ENCODE peak calls at places on chromosomes 6 and 20, in five cellular contexts. G is tibial artery, Z is lower lobe of right lung, V is body of pancreas, W is Peyer's patch. D is an unnamed sample. For H3K4me1, the result is how much of the 10 kb centered on the place peaks cover.

GRCh38 chr6:123203928-123204327 is 207.9 kb downstream of the CLVS2 start:
- DNase-seq in G (no peak), Z (no peak), V (no peak), W (no peak), D (no peak)

GRCh38 chr6:165231581-165232276 is 77.7 kb downstream of the C6orf118 start:
- DNase-seq in G (no peak), Z (no peak), V (no peak), W (no peak), D (no peak)

GRCh38 chr6:124792386-124792785 is 169.9 kb upstream of the RNF217 start:
- DNase-seq in G (no peak), Z (no peak), V (no peak), W (no peak), D (no peak)

GRCh38 chr6:139166956-139167313 is 32.1 kb downstream of the HECA start:
- DNase-seq in G (no peak), Z (no peak), V (no peak), W (no peak), D (no peak)

GRCh38 chr20:40632346-40632976 is 56.6 kb downstream of the MAFB start:
- DNase-seq in G (no peak), Z (no peak), V (no peak), W (no peak), D (no peak)

GRCh38 chr6:20811112-20811746 is 277.0 kb downstream of the CDKAL1 start:
- DNase-seq in G (no peak), Z (no peak), V (no peak), W (no peak), D (no peak)

GRCh38 chr20:25065625-25066338 is 7.8 kb upstream of the ACSS1 start:
- DNase-seq in G (peak), Z (no peak), V (peak), W (peak), D (peak)

GRCh38 chr6:158649289-158650143 is at the start of gene SYTL3:
- DNase-seq in G (peak), Z (peak), V (no peak), W (peak), D (no peak)

GRCh38 chr6:169701218-169701952 is 444 bp downstream of the WDR27 start:
- DNase-seq in G (no peak), Z (no peak), V (no peak), W (no peak), D (no peak)

GRCh38 chr20:5127859-5128409 is 1.1 kb downstream of the CDS2 start:
- DNase-seq in G (peak), Z (no peak), V (no peak), W (no peak), D (no peak)

GRCh38 chr6:15507221-15507620 is 155.6 kb downstream of the DTNBP1 start:
- DNase-seq in G (no peak), Z (no peak), V (no peak), W (peak), D (no peak)

GRCh38 chr6:116616757-116617093 is 446 bp downstream of the RSPH4A start:
- DNase-seq in G (no peak), Z (no peak), V (peak), W (no peak), D (peak)

GRCh38 chr6:10382322-10382721 is 32.6 kb downstream of the TFAP2A start:
- DNase-seq in G (no peak), Z (no peak), V (no peak), W (no peak), D (no peak)

GRCh38 chr6:1789092-1789491 is 179.4 kb downstream of the FOXC1 start:
- DNase-seq in G (no peak), Z (no peak), V (no peak), W (no peak), D (no peak)

GRCh38 chr6:93496548-93496947 is 77.2 kb upstream of the EPHA7 start:
- DNase-seq in G (no peak), Z (no peak), V (no peak), W (no peak), D (no peak)

GRCh38 chr20:48205786-48206185 is 420.5 kb upstream of the SULF2 start:
- DNase-seq in G (no peak), Z (no peak), V (no peak), W (no peak), D (no peak)

DNA sequence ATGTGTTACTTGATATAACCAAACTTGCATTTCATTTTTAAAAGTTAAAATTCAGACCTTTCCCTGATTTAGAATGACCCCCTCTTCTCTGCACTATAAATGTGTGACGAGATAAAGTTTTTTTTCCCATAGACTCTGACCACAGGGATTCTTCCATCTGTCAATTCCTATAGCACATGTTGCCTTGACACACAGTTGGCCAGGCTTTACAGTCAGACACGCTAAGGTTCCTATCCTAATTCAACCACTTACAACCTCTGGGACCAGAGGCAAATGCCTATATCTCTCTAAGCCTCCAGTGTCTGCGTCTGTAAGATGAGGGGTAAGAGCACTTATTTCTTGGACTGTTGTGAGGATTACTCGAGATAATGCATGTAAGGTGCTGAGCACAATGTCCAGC is 40.6 kb downstream of the KCNS1 start:
- DNase-seq in G (no peak), Z (no peak), V (no peak), W (no peak), D (no peak)
- H3K4me1 ChIP-seq in G (under half), Z (under half), V (under half), W (under half), D (under half)

DNA sequence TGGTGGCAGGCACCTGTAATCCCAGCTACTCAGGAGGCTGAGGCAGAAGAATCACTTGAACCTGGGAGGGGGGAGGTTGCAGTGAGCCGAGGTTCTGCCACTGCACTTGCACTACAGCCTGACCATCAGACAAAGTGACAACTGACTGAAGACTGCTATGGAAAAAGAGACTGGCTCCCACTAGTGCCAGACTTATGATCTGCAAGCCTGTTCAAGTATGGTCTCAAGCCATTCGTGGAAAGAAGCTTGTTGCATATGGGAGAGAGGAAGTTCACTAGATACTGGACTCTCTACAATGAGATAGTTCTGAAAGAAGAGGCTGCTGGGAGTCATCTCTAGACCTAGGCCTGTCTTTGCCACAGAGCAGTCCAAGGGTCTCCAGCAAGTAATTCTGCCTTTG is 26.7 kb downstream of the MDN1 start:
- DNase-seq in G (no peak), Z (no peak), V (no peak), W (peak), D (no peak)
- H3K27ac ChIP-seq in G (no peak), Z (no peak), V (no peak), W (no peak), D (peak)

GRCh38 chr20:59183751-59184150 is 20.1 kb downstream of the ZNF831 start:
- DNase-seq in G (no peak), Z (no peak), V (no peak), W (no peak), D (no peak)
- H3K4me3 ChIP-seq in G (no peak), Z (no peak), V (no peak), W (no peak), D (no peak)

GRCh38 chr6:30679765-30680535 is 6.5 kb downstream of the PPP1R18 start:
- DNase-seq in G (no peak), Z (no peak), V (no peak), W (no peak), D (no peak)

GRCh38 chr6:30681696-30682180 is 4.7 kb downstream of the PPP1R18 start:
- DNase-seq in G (no peak), Z (no peak), V (no peak), W (no peak), D (no peak)

GRCh38 chr6:30682181-30683117 is 4.0 kb downstream of the PPP1R18 start:
- DNase-seq in G (peak), Z (peak), V (peak), W (peak), D (peak)

GRCh38 chr6:30676660-30677270 is 4.0 kb upstream of the DHX16 start:
- DNase-seq in G (no peak), Z (no peak), V (no peak), W (no peak), D (no peak)

GRCh38 chr6:30678964-30679726 is 6.3 kb upstream of the DHX16 start:
- DNase-seq in G (peak), Z (peak), V (peak), W (peak), D (peak)
- H3K4me1 ChIP-seq in G (under half), Z (under half), V (under half), W (under half), D (under half)

GRCh38 chr6:149691201-149691600 is 26.7 kb downstream of the LATS1 start:
- DNase-seq in G (no peak), Z (no peak), V (no peak), W (no peak), D (no peak)
- H3K27ac ChIP-seq in G (no peak), Z (no peak), V (no peak), W (no peak), D (no peak)

DNA sequence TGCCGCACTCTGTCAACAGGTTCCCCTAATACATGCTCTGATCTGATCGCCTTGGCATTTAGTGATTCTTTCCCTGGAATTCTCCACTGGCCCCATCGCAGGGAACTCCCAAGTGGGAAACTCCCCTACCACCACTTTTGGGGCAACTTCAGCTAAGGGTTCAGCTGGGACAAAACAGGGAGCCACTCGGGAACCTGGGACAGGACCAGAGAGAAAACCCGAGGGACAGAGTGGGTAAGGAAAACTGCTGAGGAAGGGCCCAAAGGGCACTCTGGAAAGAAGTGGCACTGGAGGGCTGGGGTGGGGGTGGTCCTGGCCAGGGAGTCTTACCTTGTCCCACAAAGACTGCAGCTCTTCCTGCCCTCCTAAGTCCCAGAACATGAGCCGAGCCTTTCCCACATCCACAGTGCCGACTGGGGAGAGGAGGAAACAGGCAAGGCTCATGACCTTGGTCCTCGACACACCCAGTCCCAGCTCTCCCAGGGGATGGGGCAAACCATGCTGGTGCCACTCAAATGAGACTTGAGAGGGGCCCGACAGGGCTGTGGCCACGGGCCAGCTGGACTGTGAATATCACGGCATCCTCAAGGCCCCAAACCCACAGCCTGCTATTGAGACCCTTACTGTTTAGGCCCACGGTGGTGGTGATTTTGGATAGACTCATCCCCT is 1.6 kb downstream of the ARFRP1 start:
- DNase-seq in G (no peak), Z (no peak), V (no peak), W (no peak), D (no peak)
- H3K4me3 ChIP-seq in G (peak), Z (peak), V (no peak), W (no peak), D (peak)

GRCh38 chr20:53579266-53579580 is 14.4 kb downstream of the ZNF217 start:
- DNase-seq in G (no peak), Z (no peak), V (no peak), W (peak), D (no peak)

GRCh38 chr20:53579581-53580375 is 13.9 kb downstream of the ZNF217 start:
- DNase-seq in G (no peak), Z (peak), V (no peak), W (peak), D (peak)

GRCh38 chr20:53581444-53582311 is 12.0 kb downstream of the ZNF217 start:
- DNase-seq in G (peak), Z (peak), V (no peak), W (peak), D (no peak)

GRCh38 chr20:53580376-53581111 is 13.1 kb downstream of the ZNF217 start:
- DNase-seq in G (peak), Z (no peak), V (no peak), W (peak), D (no peak)

GRCh38 chr20:53582574-53583351 is 10.9 kb downstream of the ZNF217 start:
- DNase-seq in G (peak), Z (no peak), V (peak), W (peak), D (no peak)
- H3K4me1 ChIP-seq in G (under half), Z (half or more), V (half or more), W (under half), D (under half)

GRCh38 chr6:36860126-36860525 is 14.5 kb downstream of the PPIL1 start:
- DNase-seq in G (no peak), Z (no peak), V (no peak), W (no peak), D (no peak)

GRCh38 chr6:36865835-36866234 is 8.8 kb downstream of the PPIL1 start:
- DNase-seq in G (no peak), Z (no peak), V (no peak), W (no peak), D (no peak)

GRCh38 chr6:36863670-36864540 is 10.7 kb downstream of the PPIL1 start:
- DNase-seq in G (no peak), Z (no peak), V (no peak), W (no peak), D (no peak)

GRCh38 chr6:36862164-36862847 is 12.3 kb downstream of the PPIL1 start:
- DNase-seq in G (no peak), Z (no peak), V (no peak), W (no peak), D (no peak)

GRCh38 chr6:36862848-36863382 is 11.7 kb downstream of the PPIL1 start:
- DNase-seq in G (no peak), Z (no peak), V (no peak), W (no peak), D (no peak)
- H3K27ac ChIP-seq in G (no peak), Z (no peak), V (no peak), W (no peak), D (no peak)

GRCh38 chr20:4014031-4014474 is 1.3 kb downstream of the RNF24 start:
- DNase-seq in G (no peak), Z (no peak), V (peak), W (peak), D (no peak)

GRCh38 chr20:4011226-4011975 is 4.0 kb downstream of the RNF24 start:
- DNase-seq in G (no peak), Z (no peak), V (no peak), W (no peak), D (no peak)

GRCh38 chr20:4013041-4013440 is 2.3 kb downstream of the RNF24 start:
- DNase-seq in G (no peak), Z (no peak), V (no peak), W (no peak), D (no peak)

GRCh38 chr20:4009305-4009704 is 6.1 kb downstream of the RNF24 start:
- DNase-seq in G (no peak), Z (no peak), V (no peak), W (no peak), D (no peak)

DNA sequence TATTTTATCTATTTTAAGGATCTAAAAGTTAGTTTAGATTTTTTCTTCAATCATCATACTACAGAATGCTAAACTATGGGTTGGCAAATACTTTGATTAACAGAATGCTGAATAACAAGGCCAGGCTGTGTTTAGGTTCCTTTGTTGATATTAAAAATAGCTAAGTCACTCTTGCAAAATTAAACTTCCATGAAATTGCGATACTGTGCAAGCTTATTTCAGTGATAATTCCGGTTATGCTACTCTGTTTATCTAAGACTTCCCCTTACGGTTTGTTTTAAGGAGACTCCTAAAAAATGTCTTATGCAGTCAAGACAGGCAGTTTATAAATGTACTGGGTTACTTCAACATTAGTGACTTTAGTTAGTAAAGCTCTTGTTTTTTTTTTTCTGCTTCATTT is 2.7 kb downstream of the RNF24 start:
- DNase-seq in G (no peak), Z (no peak), V (no peak), W (no peak), D (no peak)
- H3K4me3 ChIP-seq in G (peak), Z (no peak), V (no peak), W (no peak), D (no peak)